ENCODE peak calls at places on chromosomes 3 and 15, in six cellular contexts. K, W, V, Z, O and L are unnamed samples.

GRCh38 chr3:126982125-126982521 is 792 bp upstream of the PLXNA1 start:
- DNase-seq in O (peak; percentile 45), W (peak; percentile 27), V (no peak), Z (no peak), K (peak; percentile 52), L (peak; percentile 69)

GRCh38 chr3:70851066-70851465 is 538.6 kb upstream of the MDFIC2 start:
- DNase-seq in K (no peak), O (no peak), W (no peak), V (no peak), Z (no peak), L (no peak)

GRCh38 chr3:10408680-10409079 is 87.8 kb upstream of the SEC13 start:
- DNase-seq in K (no peak), V (no peak), Z (no peak), O (peak; percentile 33), W (peak; percentile 57), L (no peak)

GRCh38 chr3:29468150-29468549 is 187.3 kb downstream of the RBMS3 start:
- DNase-seq in K (no peak), Z (no peak), V (no peak), O (no peak), W (no peak), L (no peak)

GRCh38 chr3:25257026-25257425 is 171.0 kb upstream of the RARB start:
- DNase-seq in W (no peak), O (peak; percentile 89), K (no peak), Z (no peak), V (no peak), L (no peak)

GRCh38 chr3:108931025-108931424 is 22.7 kb downstream of the GUCA1C start:
- DNase-seq in O (no peak), V (no peak), K (no peak), W (no peak), Z (no peak), L (no peak)

GRCh38 chr3:179247289-179248020 is 3.5 kb downstream of the KCNMB3 start:
- DNase-seq in Z (no peak), V (no peak), K (no peak), O (no peak), W (no peak), L (no peak)

GRCh38 chr3:107392549-107393165 is 15.4 kb downstream of the CCDC54 start:
- DNase-seq in V (no peak), K (no peak), Z (no peak), W (peak; percentile 66), O (peak; percentile 81), L (no peak)

GRCh38 chr15:78716651-78717050 is 75.6 kb upstream of the CHRNB4 start:
- DNase-seq in Z (no peak), V (no peak), K (no peak), W (peak; percentile 16), O (peak; percentile 57), L (no peak)

GRCh38 chr3:149081772-149082171 is 4.6 kb downstream of the HLTF start:
- DNase-seq in V (no peak), O (no peak), W (no peak), Z (no peak), K (no peak), L (no peak)

GRCh38 chr3:14124223-14124614 is 451 bp downstream of the CHCHD4 start:
- DNase-seq in W (no peak), V (peak; percentile 82), O (no peak), K (peak; percentile 75), Z (peak; percentile 63), L (peak; percentile 83)

GRCh38 chr3:195774917-195775316 is 36.8 kb downstream of the MUC4 start:
- DNase-seq in V (no peak), Z (peak; percentile 58), K (peak; percentile 60), O (no peak), W (no peak), L (no peak)

GRCh38 chr3:191775451-191776233 is 314.7 kb downstream of the PYDC2 start:
- DNase-seq in W (no peak), O (peak; percentile 82), K (no peak), Z (peak; percentile 20), V (no peak), L (no peak)

GRCh38 chr15:35753486-35753885 is 207.5 kb upstream of the DPH6 start:
- DNase-seq in K (peak; percentile 19), O (peak; percentile 90), Z (no peak), W (peak; percentile 68), V (no peak), L (no peak)

GRCh38 chr3:86333636-86334035 is 657.3 kb downstream of the VGLL3 start:
- DNase-seq in W (no peak), Z (no peak), K (no peak), V (no peak), O (no peak), L (no peak)

GRCh38 chr3:187960820-187961219 is 193.1 kb upstream of the LPP start:
- DNase-seq in Z (no peak), K (no peak), O (peak; percentile 84), V (no peak), W (peak; percentile 13), L (no peak)

GRCh38 chr3:185688808-185689207 is 102.7 kb downstream of the SENP2 start:
- DNase-seq in W (peak; percentile 99), V (no peak), K (no peak), Z (peak; percentile 87), O (peak; percentile 99), L (no peak)

GRCh38 chr3:57164217-57164605 is 942 bp downstream of the IL17RD start:
- DNase-seq in K (peak; percentile 30), W (peak; percentile 18), Z (no peak), V (peak; percentile 68), O (peak; percentile 47), L (no peak)

GRCh38 chr3:11245276-11245675 is 26.9 kb upstream of the ATG7 start:
- DNase-seq in O (no peak), K (no peak), W (no peak), V (no peak), Z (no peak), L (no peak)

GRCh38 chr3:108472011-108472591 is 38.3 kb downstream of the MYH15 start:
- DNase-seq in K (no peak), W (peak; percentile 95), V (no peak), O (peak; percentile 94), Z (peak; percentile 73), L (no peak)

GRCh38 chr15:69390575-69390974 is 23.6 kb upstream of the KIF23 start:
- DNase-seq in O (peak; percentile 85), K (no peak), V (no peak), W (peak; percentile 77), Z (no peak), L (no peak)

GRCh38 chr3:44492496-44492895 is 15.0 kb upstream of the ZNF445 start:
- DNase-seq in V (no peak), Z (no peak), W (no peak), K (no peak), O (no peak), L (no peak)
- H3K9me3 ChIP-seq in V (no peaks in the 10 kb centered on the region), Z (peaks cover 77% of the 10 kb centered on the region), W (peaks cover 27% of the 10 kb centered on the region), K (no peaks in the 10 kb centered on the region), O (no peaks in the 10 kb centered on the region), L (no peaks in the 10 kb centered on the region)

DNA sequence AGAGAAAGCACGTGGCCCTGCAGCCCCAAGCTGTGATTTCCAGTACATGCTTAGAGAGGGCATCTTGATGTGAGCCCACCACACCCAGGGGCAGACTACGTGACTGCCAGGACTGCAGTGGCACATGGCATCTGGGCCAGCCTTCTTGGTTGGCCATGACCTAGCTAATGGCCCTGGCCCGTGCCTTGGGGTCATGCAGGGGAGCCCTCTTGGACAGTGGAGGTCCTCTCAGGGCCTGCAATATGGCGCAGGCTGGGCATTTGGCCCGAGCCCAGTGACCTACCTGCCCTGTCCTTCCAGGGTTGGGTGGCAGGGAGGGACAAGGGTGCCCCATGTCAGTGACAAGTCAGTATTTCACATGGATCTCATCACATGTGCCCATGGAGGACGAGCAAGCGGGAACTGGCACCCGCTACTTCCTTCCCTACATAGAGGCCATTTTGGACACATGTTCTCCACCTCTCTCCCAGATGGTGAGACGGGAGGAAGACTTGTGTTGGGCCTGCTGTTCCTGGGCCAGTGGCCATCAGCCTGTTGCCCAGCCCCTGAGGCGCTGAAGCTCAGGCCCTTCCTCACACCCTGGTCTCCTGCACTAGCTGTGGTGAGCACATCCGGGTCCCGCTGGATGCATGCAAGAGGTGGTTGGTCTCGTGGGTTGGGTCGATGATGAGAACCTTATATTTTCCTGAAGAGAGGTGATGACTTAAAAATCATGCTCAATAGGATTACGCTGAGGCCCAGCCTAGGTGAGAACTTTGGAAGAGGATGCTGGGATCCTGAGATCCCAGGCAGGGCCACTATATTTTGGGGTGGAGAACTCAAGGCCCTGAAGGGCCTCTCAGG is 195.6 kb downstream of the UBE3A start:
- DNase-seq in W (no peak), O (no peak), Z (no peak), K (peak; percentile 11), V (peak; percentile 33), L (no peak)
- H3K9me3 ChIP-seq in W (peaks cover 70% of the 10 kb centered on the region), O (no peaks in the 10 kb centered on the region), Z (no peaks in the 10 kb centered on the region), K (no peaks in the 10 kb centered on the region), V (no peaks in the 10 kb centered on the region), L (peaks cover 30% of the 10 kb centered on the region)

DNA sequence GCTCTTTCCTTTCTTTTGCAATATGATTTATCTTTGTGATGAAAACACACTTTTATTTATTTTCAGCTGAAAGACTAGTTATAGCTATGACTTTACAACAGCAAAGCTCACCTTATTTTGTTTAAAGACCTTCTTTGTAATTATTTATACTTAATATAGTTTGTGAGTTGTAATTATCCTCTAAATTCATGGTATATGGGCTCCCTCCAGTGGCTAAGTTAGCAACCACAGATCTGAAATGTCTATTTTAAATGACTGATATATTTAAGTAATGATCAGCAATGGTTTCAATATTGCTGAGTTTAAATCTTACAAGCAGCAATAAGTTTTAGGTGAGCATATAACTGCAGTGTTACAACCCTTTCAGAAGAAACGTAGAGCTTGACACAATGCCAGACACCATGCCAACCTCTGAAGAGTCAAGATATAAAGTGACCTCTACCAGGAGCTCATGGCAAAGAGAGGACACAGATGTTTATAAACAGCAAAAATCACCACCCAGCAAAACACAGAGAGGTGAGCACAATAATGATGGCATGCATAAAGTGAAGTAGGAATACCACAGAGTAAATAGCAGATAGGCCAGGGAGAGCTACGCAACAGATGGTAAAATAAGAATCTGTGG is 143.6 kb upstream of the ZNF385D start:
- DNase-seq in V (no peak), W (peak; percentile 35), K (no peak), O (peak; percentile 13), Z (peak; percentile 5), L (no peak)
- H3K9me3 ChIP-seq in V (no peaks in the 10 kb centered on the region), W (no peaks in the 10 kb centered on the region), K (no peaks in the 10 kb centered on the region), O (no peaks in the 10 kb centered on the region), Z (no peaks in the 10 kb centered on the region), L (no peaks in the 10 kb centered on the region)

GRCh38 chr15:87681054-87681453 is 575.5 kb downstream of the NTRK3 start:
- DNase-seq in V (no peak), O (no peak), K (no peak), Z (no peak), W (no peak), L (no peak)

GRCh38 chr15:87689716-87690115 is 566.8 kb downstream of the NTRK3 start:
- DNase-seq in K (no peak), W (no peak), Z (no peak), O (no peak), V (no peak), L (no peak)

GRCh38 chr15:87687176-87687890 is 569.2 kb downstream of the NTRK3 start:
- DNase-seq in Z (no peak), O (no peak), V (no peak), K (no peak), W (no peak), L (no peak)

GRCh38 chr15:87682527-87682926 is 574.0 kb downstream of the NTRK3 start:
- DNase-seq in O (no peak), W (no peak), V (no peak), K (no peak), Z (no peak), L (no peak)

DNA sequence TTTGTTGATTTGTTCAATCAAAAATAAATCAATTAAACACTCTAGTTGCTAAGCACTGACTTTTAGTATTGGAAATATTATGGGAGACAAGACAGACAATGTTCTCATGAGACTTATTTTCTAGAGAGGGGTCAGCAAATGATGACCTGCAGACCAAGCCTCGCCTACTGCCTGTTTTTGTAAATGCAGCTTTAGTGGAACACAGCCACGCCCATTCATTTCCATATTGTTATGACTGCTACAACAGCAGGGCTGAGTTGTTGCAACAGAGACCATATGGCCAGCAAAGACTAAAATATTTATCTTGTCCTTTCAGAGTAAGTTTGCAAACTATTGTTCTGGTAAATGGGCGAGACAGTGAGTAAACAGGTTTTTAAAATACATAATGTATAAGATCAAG is 570.2 kb downstream of the NTRK3 start:
- DNase-seq in K (no peak), V (no peak), W (no peak), Z (no peak), O (no peak), L (no peak)
- H3K9me3 ChIP-seq in K (no peaks in the 10 kb centered on the region), V (no peaks in the 10 kb centered on the region), W (no peaks in the 10 kb centered on the region), Z (no peaks in the 10 kb centered on the region), O (no peaks in the 10 kb centered on the region), L (no peaks in the 10 kb centered on the region)